ENCODE peak calls at places on chromosomes 1 and 21, in nine cellular contexts. X is DMS79 treated with DMSO at 0.1 percent for 48 hours, D is pulmonary artery endothelial cell, R is EH, W is stomach, M is colonic mucosa, J is NCI-H1105, A is RCC 7860, H is transverse colon. I is an unnamed sample.

GRCh38 chr1:116152950-116153691 is 41.9 kb downstream of the MAB21L3 start:
- DNase-seq in X (no peak), D (no peak), R (no peak), W (no peak), M (peak; percentile 71), J (no peak), A (no peak), H (peak; percentile 35), I (no peak)

GRCh38 chr1:170640581-170640980 is 23.4 kb upstream of the PRRX1 start:
- DNase-seq in X (no peak), D (no peak), R (no peak), W (no peak), M (no peak), J (no peak), A (no peak), H (no peak), I (no peak)

GRCh38 chr1:205923663-205924435 is 19.4 kb downstream of the SLC26A9 start:
- DNase-seq in X (no peak), D (no peak), R (no peak), W (peak; percentile 18), M (no peak), J (no peak), A (no peak), H (no peak), I (no peak)

GRCh38 chr21:34279883-34280282 is 83.9 kb upstream of the KCNE2 start:
- DNase-seq in X (peak; percentile 35), D (no peak), R (no peak), W (no peak), M (no peak), J (no peak), A (no peak), H (no peak), I (no peak)

GRCh38 chr1:240351690-240352089 is 260.0 kb downstream of the FMN2 start:
- DNase-seq in X (no peak), D (no peak), R (no peak), W (no peak), M (no peak), J (no peak), A (no peak), H (no peak), I (no peak)

GRCh38 chr21:35026617-35027557 is 22.2 kb downstream of the RUNX1 start:
- DNase-seq in X (no peak), D (no peak), R (peak; percentile 40), W (peak; percentile 74), M (peak; percentile 63), J (no peak), A (no peak), H (peak; percentile 71), I (peak; percentile 21)

GRCh38 chr1:109395602-109396512 is 1.9 kb downstream of the SORT1 start:
- DNase-seq in X (no peak), D (no peak), R (peak; percentile 89), W (no peak), M (no peak), J (no peak), A (no peak), H (peak; percentile 36), I (no peak)

GRCh38 chr1:215226755-215227154 is 144.2 kb downstream of the KCNK2 start:
- DNase-seq in X (no peak), D (no peak), R (peak; percentile 52), W (no peak), M (no peak), J (no peak), A (no peak), H (no peak), I (no peak)

GRCh38 chr1:222769968-222770620 is 33.1 kb downstream of the FAM177B start:
- DNase-seq in X (no peak), D (no peak), R (peak; percentile 1), W (no peak), M (no peak), J (no peak), A (no peak), H (no peak), I (no peak)

GRCh38 chr1:67682659-67683197 is 2.3 kb upstream of the GADD45A start:
- DNase-seq in X (no peak), D (no peak), R (peak; percentile 93), W (no peak), M (no peak), J (no peak), A (peak; percentile 97), H (no peak), I (no peak)